ENCODE peak calls at places on chromosomes 1 and 21, in seven cellular contexts. Z is psoas muscle, E is body of pancreas, G is BJ, V is AG04450, P is lung, X is right atrium auricular region. F is an unnamed sample.

GRCh38 chr1:29121951-29122661 is 1.6 kb downstream of the TMEM200B start:
- DNase-seq in X (no peak), G (no peak), Z (peak; percentile 65), V (no peak), E (no peak), P (no peak), F (peak; percentile 42)

GRCh38 chr1:47688631-47689296 is 250.9 kb downstream of the FOXD2 start:
- DNase-seq in G (no peak), X (no peak), V (no peak), Z (no peak), E (no peak), P (no peak), F (no peak)

GRCh38 chr1:21237386-21238088 is 52.7 kb downstream of the ECE1 start:
- DNase-seq in X (no peak), V (no peak), E (peak; percentile 67), G (no peak), P (no peak), Z (no peak), F (peak; percentile 47)

GRCh38 chr1:226679853-226680516 is 59.1 kb downstream of the ITPKB start:
- DNase-seq in G (no peak), V (no peak), X (peak; percentile 94), E (peak; percentile 72), Z (peak; percentile 89), P (peak; percentile 85), F (peak; percentile 89)

GRCh38 chr21:42346441-42346840 is 4.4 kb downstream of the TFF2 start:
- DNase-seq in X (no peak), V (no peak), P (no peak), G (no peak), Z (no peak), E (no peak), F (no peak)

GRCh38 chr1:112209493-112209892 is 186.5 kb upstream of the CTTNBP2NL start:
- DNase-seq in Z (no peak), P (no peak), E (no peak), G (no peak), V (no peak), X (no peak), F (no peak)

GRCh38 chr1:10380594-10381275 is 18.1 kb upstream of the PGD start:
- DNase-seq in X (no peak), Z (no peak), P (no peak), V (peak; percentile 84), E (no peak), G (peak; percentile 62), F (no peak)

GRCh38 chr1:208068441-208068840 is 157.5 kb upstream of the CD34 start:
- DNase-seq in E (no peak), P (no peak), G (no peak), Z (no peak), V (no peak), X (no peak), F (no peak)

GRCh38 chr1:219266524-219266923 is 92.8 kb downstream of the LYPLAL1 start:
- DNase-seq in P (no peak), Z (no peak), X (no peak), V (no peak), G (no peak), E (no peak), F (no peak)

GRCh38 chr1:30286241-30286983 is 437.0 kb downstream of the MATN1 start:
- DNase-seq in E (no peak), P (no peak), X (peak; percentile 53), G (no peak), Z (no peak), V (no peak), F (no peak)

GRCh38 chr21:16578912-16579311 is 849.1 kb downstream of the USP25 start:
- DNase-seq in P (no peak), Z (no peak), G (no peak), V (no peak), X (no peak), E (no peak), F (no peak)

GRCh38 chr1:2340918-2341254 is 50.5 kb downstream of the MORN1 start:
- DNase-seq in G (no peak), V (no peak), X (no peak), Z (peak; percentile 25), P (no peak), E (no peak), F (no peak)

GRCh38 chr1:228457396-228458176 is 29.6 kb upstream of the RNF187 start:
- DNase-seq in Z (peak; percentile 89), X (peak; percentile 96), G (peak; percentile 93), E (peak; percentile 76), P (peak; percentile 82), V (peak; percentile 97), F (peak; percentile 93)

GRCh38 chr1:147723691-147724323 is 36.6 kb downstream of the GJA5 start:
- DNase-seq in G (no peak), V (no peak), X (no peak), P (peak; percentile 45), E (peak; percentile 26), Z (no peak), F (peak; percentile 47)

GRCh38 chr1:7886346-7886745 is 33.5 kb upstream of the UTS2 start:
- DNase-seq in V (no peak), G (no peak), X (no peak), E (no peak), Z (no peak), P (no peak), F (no peak)

DNA sequence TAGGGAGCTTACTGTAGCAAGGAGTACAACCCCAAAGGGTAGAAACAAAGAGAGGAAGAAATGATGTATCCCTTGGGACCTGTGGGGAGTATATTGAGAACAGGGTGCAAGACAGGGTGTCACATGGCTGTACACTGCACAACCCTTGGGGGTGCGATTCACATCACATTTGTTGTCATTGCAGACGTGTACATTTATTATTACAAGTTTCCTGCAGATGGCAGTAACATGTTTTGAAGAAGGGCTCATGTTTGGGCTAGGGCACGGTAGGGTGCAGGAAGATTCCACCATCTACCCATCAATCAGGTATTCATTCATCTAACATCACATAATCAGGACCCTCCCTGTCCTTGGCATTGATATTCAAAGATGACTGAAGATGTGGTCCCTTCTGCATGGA is 62.5 kb downstream of the NDUFS5 start:
- DNase-seq in X (no peak), Z (no peak), V (no peak), G (no peak), E (no peak), P (no peak), F (no peak)
- TF ChIP-seq CTCF in X (no peak), Z (no peak), V (no peak), G (no peak), E (no peak), P (no peak), F (no peak)

DNA sequence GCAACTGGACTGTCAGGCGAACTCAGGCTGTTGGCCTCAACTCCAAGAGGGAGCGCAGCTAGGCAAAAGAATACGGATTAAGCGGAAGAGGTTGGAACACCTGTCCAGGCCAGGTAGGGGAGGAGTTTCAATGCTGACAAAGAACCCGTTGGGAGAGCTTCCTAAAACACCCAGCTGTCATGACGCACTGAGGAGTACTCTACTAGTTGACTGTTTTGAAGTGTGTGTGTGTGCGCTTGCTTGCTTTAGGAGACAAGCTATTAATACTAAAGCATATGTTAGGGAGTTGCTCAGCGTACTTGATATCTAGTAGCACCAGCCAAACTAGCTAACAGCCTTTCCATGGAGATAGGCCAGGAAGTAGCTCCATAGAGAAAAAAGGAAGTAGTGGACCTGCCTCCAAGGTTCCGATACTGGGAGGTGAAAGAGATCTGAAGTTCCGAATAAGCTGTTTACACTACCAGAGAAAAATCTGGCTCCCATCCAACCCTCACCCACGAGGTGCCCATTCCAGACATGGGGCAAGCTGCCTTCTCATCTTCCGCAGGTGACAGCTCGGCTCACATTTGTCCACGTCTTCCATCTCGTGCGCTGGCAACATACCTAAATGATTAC is 974 bp upstream of the FNBP1L start:
- DNase-seq in V (no peak), X (no peak), E (peak; percentile 73), Z (peak; percentile 68), P (peak; percentile 75), G (no peak), F (peak; percentile 33)
- H3K4me3 ChIP-seq in V (peak overlapping the region; percentile 21), X (peak overlapping the region; percentile 98), E (peak overlapping the region; percentile 95), Z (peak overlapping the region; percentile 95), P (peak overlapping the region; percentile 8), G (no peak overlapping the region), F (peak overlapping the region; percentile 94)

GRCh38 chr1:116902027-116902426 is 7.7 kb upstream of the PTGFRN start:
- DNase-seq in P (no peak), V (no peak), E (no peak), Z (no peak), G (no peak), X (no peak), F (no peak)
- H3K27me3 ChIP-seq in P (no peaks in the 10 kb centered on the region), V (peaks cover 3% of the 10 kb centered on the region), E (no peaks in the 10 kb centered on the region), Z (no peaks in the 10 kb centered on the region), G (peaks cover 3% of the 10 kb centered on the region), X (no peaks in the 10 kb centered on the region), F (no peaks in the 10 kb centered on the region)

GRCh38 chr1:94329276-94329675 is 88.9 kb upstream of the ABCD3 start:
- DNase-seq in X (no peak), Z (no peak), G (no peak), V (no peak), E (no peak), P (no peak), F (no peak)

GRCh38 chr1:94332516-94332915 is 85.7 kb upstream of the ABCD3 start:
- DNase-seq in G (no peak), V (no peak), P (no peak), E (no peak), Z (no peak), X (no peak), F (no peak)

GRCh38 chr1:94327001-94327685 is 89.8 kb upstream of the ARHGAP29 start:
- DNase-seq in V (no peak), E (no peak), P (no peak), Z (peak; percentile 73), G (no peak), X (peak; percentile 80), F (peak; percentile 84)

GRCh38 chr1:94332952-94333351 is 85.2 kb upstream of the ABCD3 start:
- DNase-seq in G (no peak), X (no peak), E (no peak), P (no peak), Z (no peak), V (no peak), F (no peak)

DNA sequence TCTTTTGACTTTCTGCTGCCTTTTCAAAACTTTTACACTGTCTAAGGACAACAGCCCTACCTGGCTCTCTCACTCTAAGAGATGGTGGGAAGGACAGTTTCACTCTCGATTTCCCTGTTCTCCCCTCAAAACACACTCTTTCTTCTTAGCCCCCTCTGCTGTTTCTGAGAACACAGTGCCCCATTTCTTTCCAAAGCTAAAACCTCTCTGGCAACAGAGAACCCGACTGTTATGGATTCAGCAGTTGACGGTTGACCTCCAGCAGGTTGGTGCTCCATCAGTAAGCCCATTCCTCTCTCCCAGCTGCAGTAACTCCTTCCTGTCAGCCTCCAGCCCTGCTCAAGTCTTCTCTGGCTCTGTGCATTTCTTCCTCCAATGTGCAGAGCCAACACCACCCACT is 88.2 kb upstream of the ABCD3 start:
- DNase-seq in X (no peak), V (no peak), P (no peak), Z (no peak), G (no peak), E (no peak), F (peak; percentile 24)
- TF ChIP-seq CTCF in X (peak; percentile 61), V (peak; percentile 68), P (no peak), Z (no peak), G (peak; percentile 60), E (peak; percentile 50), F (peak; percentile 38)

GRCh38 chr1:163069142-163069541 is at the start of gene RGS4:
- DNase-seq in Z (peak; percentile 53), E (no peak), G (peak; percentile 75), P (no peak), V (peak; percentile 93), X (peak; percentile 61), F (peak; percentile 34)
- H3K4me3 ChIP-seq in Z (peak within 1 kb of the TSS; percentile 44), E (no peak within 1 kb of the TSS), G (peak within 1 kb of the TSS; percentile 35), P (no peak within 1 kb of the TSS), V (peak within 1 kb of the TSS; percentile 54), X (peak within 1 kb of the TSS; percentile 40), F (peak within 1 kb of the TSS; percentile 48)

GRCh38 chr1:54788462-54788861 is 12.7 kb downstream of the TTC22 start:
- DNase-seq in P (no peak), Z (no peak), E (no peak), V (no peak), G (no peak), X (no peak), F (no peak)
- H3K27me3 ChIP-seq in P (no peaks in the 10 kb centered on the region), Z (peaks cover 6% of the 10 kb centered on the region), E (no peaks in the 10 kb centered on the region), V (peaks cover 28% of the 10 kb centered on the region), G (peaks cover 8% of the 10 kb centered on the region), X (no peaks in the 10 kb centered on the region), F (no peaks in the 10 kb centered on the region)